ENCODE peak calls at places on chromosomes 12 and 14, in ten cellular contexts. V is activated T-cell treated with anti-CD3 and anti-CD28 coated beads, Interleukin-2, amount 50 U/mL, for 72 hours; J is caudate nucleus; D is GM03348; Z is GM20000; S is erythroblast; C is iris pigment epithelial cell; H is SHP77; W is substantia nigra; E is heart left ventricle. L is an unnamed sample.

GRCh38 chr12:117034691-117035090 is 64.5 kb downstream of the TESC start:
- DNase-seq in V (no peak), E (peak; percentile 20), Z (no peak), J (no peak), D (no peak), W (no peak), S (no peak), C (no peak), H (no peak), L (no peak)

GRCh38 chr14:73422515-73422914 is 35.8 kb downstream of the NUMB start:
- DNase-seq in E (no peak), S (no peak), C (no peak), D (no peak), J (no peak), W (no peak), Z (no peak), V (no peak), H (no peak), L (no peak)

GRCh38 chr12:131096681-131097181 is 143.0 kb downstream of the ADGRD1 start:
- DNase-seq in E (no peak), V (no peak), J (no peak), D (no peak), W (no peak), Z (no peak), H (no peak), S (no peak), C (no peak), L (no peak)

GRCh38 chr12:16385779-16386646 is 38.6 kb downstream of the MGST1 start:
- DNase-seq in W (no peak), H (peak; percentile 12), E (no peak), S (peak; percentile 1), D (peak; percentile 73), C (peak; percentile 66), Z (no peak), J (peak; percentile 35), V (no peak), L (no peak)

GRCh38 chr14:29928342-29928640 is 644 bp upstream of the PRKD1 start:
- DNase-seq in V (no peak), D (no peak), S (no peak), E (no peak), C (no peak), W (no peak), Z (no peak), J (no peak), H (no peak), L (no peak)

GRCh38 chr12:52977195-52977594 is 28.3 kb downstream of the KRT18 start:
- DNase-seq in H (no peak), E (no peak), V (no peak), S (no peak), Z (no peak), D (no peak), J (no peak), C (no peak), W (no peak), L (no peak)

GRCh38 chr14:70741482-70741881 is 67.8 kb downstream of the MAP3K9 start:
- DNase-seq in E (no peak), J (no peak), C (no peak), D (no peak), Z (no peak), W (no peak), V (no peak), H (no peak), S (no peak), L (no peak)

GRCh38 chr12:15289192-15289591 is 33.1 kb upstream of the PTPRO start:
- DNase-seq in V (no peak), E (no peak), H (no peak), J (no peak), C (no peak), W (no peak), Z (no peak), S (no peak), D (no peak), L (no peak)

GRCh38 chr12:62646566-62646965 is 179.9 kb downstream of the MON2 start:
- DNase-seq in V (no peak), Z (no peak), H (no peak), E (no peak), C (no peak), D (no peak), W (no peak), J (no peak), S (no peak), L (no peak)

GRCh38 chr12:95173392-95174251 is 43.6 kb downstream of the FGD6 start:
- DNase-seq in S (peak; percentile 73), H (no peak), W (no peak), D (peak; percentile 23), C (peak; percentile 98), J (no peak), E (peak; percentile 81), Z (no peak), V (no peak), L (no peak)

GRCh38 chr12:9742665-9743064 is 9.8 kb upstream of the CLECL1 start:
- DNase-seq in J (no peak), E (no peak), V (no peak), S (no peak), W (no peak), C (no peak), Z (no peak), H (no peak), D (no peak), L (no peak)

GRCh38 chr14:91317381-91318313 is 73.1 kb upstream of the GPR68 start:
- DNase-seq in S (peak; percentile 83), E (peak; percentile 83), D (no peak), V (peak; percentile 90), Z (no peak), J (no peak), H (no peak), W (no peak), C (no peak), L (no peak)